ENCODE peak calls at places on chromosomes 7 and 10, in four cellular contexts. M is posterior vena cava; J is T1000; D is central memory CD8-positive, alpha-beta T cell. R is an unnamed sample.

GRCh38 chr10:62961951-62962523 is 145.9 kb upstream of the EGR2 start:
- DNase-seq in M (no peak), J (no peak), D (no peak), R (no peak)

GRCh38 chr7:11650030-11650429 is 182.0 kb downstream of the THSD7A start:
- DNase-seq in M (no peak), J (no peak), D (no peak), R (no peak)

GRCh38 chr10:27225642-27226257 is 14.8 kb downstream of the ACBD5 start:
- DNase-seq in M (no peak), J (no peak), D (no peak), R (no peak)

GRCh38 chr10:4519691-4520402 is 306.2 kb upstream of the AKR1E2 start:
- DNase-seq in M (no peak), J (no peak), D (no peak), R (no peak)

GRCh38 chr7:93914581-93915066 is 6.9 kb upstream of the GNG11 start:
- DNase-seq in M (no peak), J (no peak), D (no peak), R (no peak)

GRCh38 chr7:17142831-17143541 is 155.5 kb upstream of the AHR start:
- DNase-seq in M (no peak), J (no peak), D (no peak), R (no peak)

GRCh38 chr10:113982745-113983144 is 60.9 kb upstream of the ADRB1 start:
- DNase-seq in M (no peak), J (no peak), D (no peak), R (no peak)

GRCh38 chr7:56046728-56047445 is 4.4 kb downstream of the PSPH start:
- DNase-seq in M (peak), J (no peak), D (no peak), R (no peak)

GRCh38 chr7:65317372-65317771 is 56.3 kb upstream of the ZNF92 start:
- DNase-seq in M (no peak), J (no peak), D (no peak), R (no peak)

GRCh38 chr7:66429498-66430163 is 199.1 kb upstream of the KCTD7 start:
- DNase-seq in M (no peak), J (no peak), D (no peak), R (no peak)

GRCh38 chr10:3225589-3225988 is 53.0 kb upstream of the PITRM1 start:
- DNase-seq in M (no peak), J (no peak), D (no peak), R (no peak)

GRCh38 chr7:112192236-112193154 is 13.7 kb downstream of the DOCK4 start:
- DNase-seq in M (no peak), J (no peak), D (no peak), R (no peak)

GRCh38 chr7:45573636-45574470 is at the start of gene ADCY1:
- DNase-seq in M (no peak), J (no peak), D (no peak), R (no peak)

GRCh38 chr7:47812460-47813136 is 135.7 kb downstream of the PKD1L1 start:
- DNase-seq in M (no peak), J (no peak), D (no peak), R (no peak)

GRCh38 chr7:156255635-156256034 is 384.9 kb upstream of the RNF32 start:
- DNase-seq in M (no peak), J (no peak), D (no peak), R (no peak)

GRCh38 chr10:113681533-113682470 is 2.1 kb downstream of the CASP7 start:
- DNase-seq in M (no peak), J (no peak), D (no peak), R (peak)

GRCh38 chr10:77629775-77630565 is 7.6 kb downstream of the KCNMA1 start:
- DNase-seq in M (no peak), J (no peak), D (no peak), R (no peak)

GRCh38 chr10:8659982-8660381 is 605.5 kb downstream of the GATA3 start:
- DNase-seq in M (no peak), J (no peak), D (no peak), R (no peak)

GRCh38 chr7:157253850-157254249 is 83.0 kb upstream of the DNAJB6 start:
- DNase-seq in M (no peak), J (no peak), D (no peak), R (no peak)

GRCh38 chr10:49254556-49255318 is 44.2 kb upstream of the C10orf71 start:
- DNase-seq in M (no peak), J (no peak), D (no peak), R (peak)

GRCh38 chr10:22666287-22667092 is 47.9 kb downstream of the PIP4K2A start:
- DNase-seq in M (no peak), J (no peak), D (no peak), R (peak)

GRCh38 chr7:16989883-16990413 is 108.2 kb upstream of the AGR3 start:
- DNase-seq in M (no peak), J (peak), D (no peak), R (no peak)

GRCh38 chr10:113019096-113019495 is 69.0 kb downstream of the TCF7L2 start:
- DNase-seq in M (no peak), J (no peak), D (no peak), R (no peak)

R was measured in central memory CD4-positive, alpha-beta T cell.